ENCODE peak calls at places on chromosome 16, in eight cellular contexts. C is CD4-positive, alpha-beta memory T cell; D is neuronal stem cell; G is left ventricle myocardium inferior; O is CD8-positive, alpha-beta memory T cell; F is breast epithelium; B is naive thymus-derived CD4-positive, alpha-beta T cell; W is IMR-90. H is an unnamed sample.

GRCh38 chr16:87017388-87018012 is 299.7 kb downstream of the C16orf95 start:
- DNase-seq in C (no peak), D (no peak), G (no peak), O (no peak), F (no peak), B (no peak), W (peak), H (peak)

GRCh38 chr16:14172200-14172805 is 101.2 kb downstream of the MRTFB start:
- DNase-seq in C (no peak), D (no peak), G (no peak), O (no peak), F (no peak), B (no peak), W (peak), H (peak)

GRCh38 chr16:20002936-20003335 is 70.8 kb downstream of the GPR139 start:
- DNase-seq in C (no peak), D (no peak), G (no peak), O (no peak), F (no peak), B (no peak), W (no peak), H (no peak)

GRCh38 chr16:56776562-56776961 is 46.6 kb downstream of the NUP93 start:
- DNase-seq in C (no peak), D (no peak), G (peak), O (no peak), F (peak), B (no peak), W (no peak), H (no peak)

GRCh38 chr16:70688266-70688742 is 2.5 kb upstream of the MTSS2 start:
- DNase-seq in C (no peak), D (no peak), G (peak), O (no peak), F (peak), B (no peak), W (peak), H (no peak)

GRCh38 chr16:10688291-10688690 is 6.4 kb downstream of the TEKT5 start:
- DNase-seq in C (no peak), D (no peak), G (no peak), O (no peak), F (peak), B (no peak), W (no peak), H (no peak)

GRCh38 chr16:3789375-3790067 is 72.2 kb upstream of the TRAP1 start:
- DNase-seq in C (peak), D (no peak), G (no peak), O (no peak), F (no peak), B (no peak), W (no peak), H (no peak)

GRCh38 chr16:84687715-84688114 is 12.1 kb upstream of the USP10 start:
- DNase-seq in C (no peak), D (no peak), G (no peak), O (no peak), F (no peak), B (no peak), W (peak), H (peak)

GRCh38 chr16:20866161-20866772 is 33.9 kb downstream of the DCUN1D3 start:
- DNase-seq in C (no peak), D (peak), G (no peak), O (no peak), F (no peak), B (no peak), W (peak), H (no peak)

GRCh38 chr16:21614896-21615295 is 15.5 kb downstream of the METTL9 start:
- DNase-seq in C (no peak), D (no peak), G (no peak), O (no peak), F (no peak), B (no peak), W (no peak), H (no peak)

GRCh38 chr16:21628196-21628726 is 24.1 kb downstream of the IGSF6 start:
- DNase-seq in C (no peak), D (no peak), G (no peak), O (no peak), F (no peak), B (no peak), W (no peak), H (no peak)

GRCh38 chr16:50859628-50860360 is 117.9 kb downstream of the CYLD start:
- DNase-seq in C (no peak), D (no peak), G (no peak), O (no peak), F (no peak), B (no peak), W (no peak), H (no peak)

GRCh38 chr16:85586360-85587145 is 26.6 kb upstream of the GSE1 start:
- DNase-seq in C (no peak), D (no peak), G (peak), O (no peak), F (no peak), B (no peak), W (peak), H (no peak)

GRCh38 chr16:84766978-84767773 is 52.6 kb upstream of the CRISPLD2 start:
- DNase-seq in C (no peak), D (no peak), G (no peak), O (no peak), F (no peak), B (no peak), W (no peak), H (no peak)

GRCh38 chr16:11087691-11088431 is 143.5 kb downstream of the CLEC16A start:
- DNase-seq in C (peak), D (no peak), G (no peak), O (no peak), F (no peak), B (no peak), W (peak), H (no peak)

GRCh38 chr16:50201784-50202183 is 48.7 kb downstream of the TENT4B start:
- DNase-seq in C (no peak), D (no peak), G (no peak), O (no peak), F (no peak), B (no peak), W (no peak), H (no peak)

GRCh38 chr16:11359370-11359769 is 14.1 kb downstream of the RMI2 start:
- DNase-seq in C (no peak), D (no peak), G (no peak), O (no peak), F (peak), B (no peak), W (peak), H (peak)

GRCh38 chr16:49793244-49793643 is 62.7 kb downstream of the ZNF423 start:
- DNase-seq in C (no peak), D (no peak), G (no peak), O (no peak), F (no peak), B (no peak), W (no peak), H (no peak)

GRCh38 chr16:783404-784161 is 4.6 kb downstream of the RPUSD1 start:
- DNase-seq in C (no peak), D (no peak), G (peak), O (no peak), F (no peak), B (no peak), W (peak), H (no peak)
- H3K27ac ChIP-seq in C (no peak), D (no peak), G (no peak), O (no peak), F (no peak), B (no peak), W (no peak), H (no peak)

GRCh38 chr16:67200491-67200890 is 1.6 kb downstream of the ELMO3 start:
- DNase-seq in C (no peak), D (no peak), G (no peak), O (no peak), F (no peak), B (no peak), W (no peak), H (no peak)

GRCh38 chr16:67199808-67200198 is 872 bp downstream of the ELMO3 start:
- DNase-seq in C (no peak), D (no peak), G (no peak), O (no peak), F (no peak), B (no peak), W (no peak), H (no peak)

GRCh38 chr16:67197704-67198103 is 1.2 kb upstream of the ELMO3 start:
- DNase-seq in C (no peak), D (no peak), G (no peak), O (no peak), F (no peak), B (no peak), W (no peak), H (no peak)

GRCh38 chr16:67198238-67198734 is 645 bp upstream of the ELMO3 start:
- DNase-seq in C (no peak), D (no peak), G (no peak), O (no peak), F (no peak), B (no peak), W (peak), H (no peak)

DNA sequence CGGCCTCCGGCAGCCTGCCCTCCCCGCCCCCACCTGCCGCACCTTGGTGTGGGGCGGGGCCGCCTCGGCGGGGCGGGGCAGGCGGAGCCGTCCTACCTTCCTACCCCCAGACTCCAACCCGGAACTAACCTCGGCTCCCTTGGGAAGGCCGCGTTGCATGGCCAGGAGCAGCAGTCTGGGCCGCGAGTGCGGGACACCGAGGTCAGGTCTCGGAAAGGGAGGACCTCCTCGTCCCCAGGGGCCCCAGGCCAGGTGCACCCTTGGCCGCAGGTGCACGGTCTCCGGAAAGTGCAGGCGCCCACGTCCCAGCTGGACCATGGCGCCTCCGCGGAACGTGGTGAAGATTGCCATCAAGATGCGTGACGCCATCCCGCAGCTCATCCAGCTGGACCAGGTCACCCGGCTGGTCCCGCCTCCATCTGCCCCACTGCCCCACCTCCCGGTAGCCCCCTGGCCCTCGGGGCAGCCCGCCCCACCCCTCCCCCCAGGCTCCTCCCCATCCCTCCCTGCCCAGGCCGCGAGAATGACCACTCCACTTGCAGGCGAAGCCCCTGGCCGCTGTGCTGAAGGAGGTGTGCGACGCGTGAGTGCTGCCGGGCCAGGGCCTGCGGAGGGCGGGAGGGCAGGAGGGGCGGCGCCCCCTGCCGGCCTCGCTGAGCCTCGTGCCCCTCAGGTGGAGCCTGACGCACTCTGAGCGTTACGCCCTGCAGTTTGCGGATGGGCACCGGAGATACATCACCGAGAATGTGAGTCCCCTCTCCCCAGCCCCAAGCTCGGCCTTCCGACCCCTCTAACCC is at the start of gene ELMO3:
- DNase-seq in C (no peak), D (peak), G (no peak), O (no peak), F (no peak), B (no peak), W (no peak), H (no peak)
- H3K27ac ChIP-seq in C (no peak), D (no peak), G (no peak), O (no peak), F (peak), B (no peak), W (no peak), H (no peak)

GRCh38 chr16:30370444-30371247 is at the start of gene TBC1D10B:
- DNase-seq in C (peak), D (peak), G (peak), O (peak), F (peak), B (peak), W (peak), H (peak)

GRCh38 chr16:30372037-30372712 is 1.9 kb upstream of the TBC1D10B start:
- DNase-seq in C (no peak), D (no peak), G (no peak), O (no peak), F (no peak), B (no peak), W (no peak), H (no peak)

GRCh38 chr16:30372725-30373124 is 1.9 kb upstream of the MYL11 start:
- DNase-seq in C (no peak), D (no peak), G (no peak), O (no peak), F (no peak), B (no peak), W (no peak), H (no peak)

GRCh38 chr16:30369938-30370443 is 303 bp downstream of the TBC1D10B start:
- DNase-seq in C (no peak), D (no peak), G (no peak), O (no peak), F (no peak), B (no peak), W (no peak), H (no peak)

DNA sequence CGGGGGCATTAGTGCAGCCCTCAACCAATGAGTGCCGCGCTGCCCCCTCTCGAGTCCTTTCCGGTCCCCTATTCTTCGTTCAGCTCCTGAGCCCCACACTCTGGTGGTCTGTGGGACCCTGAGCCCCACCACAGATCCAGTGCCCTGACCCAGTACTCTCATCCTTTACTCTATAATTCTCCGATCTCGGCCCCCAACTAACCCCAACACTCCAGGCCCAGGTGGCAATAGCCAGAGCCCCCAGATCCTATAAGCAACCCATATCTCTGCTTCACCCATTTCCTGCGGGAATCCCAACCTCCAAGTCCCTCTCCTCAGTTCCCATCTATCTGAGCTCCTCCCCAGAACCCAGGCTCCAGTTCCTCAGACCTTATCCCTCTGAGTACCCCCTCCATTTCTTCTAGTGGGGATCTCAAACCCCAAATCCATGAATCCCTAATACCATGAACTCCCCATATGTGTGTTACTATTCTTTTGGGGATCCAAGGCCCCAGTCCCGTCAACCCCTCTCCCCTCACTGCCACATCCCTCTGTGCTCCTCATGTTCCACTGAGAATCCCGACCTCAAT is 1.0 kb upstream of the TBC1D10B start:
- DNase-seq in C (no peak), D (no peak), G (no peak), O (no peak), F (no peak), B (no peak), W (no peak), H (no peak)
- H3K27ac ChIP-seq in C (peak), D (peak), G (peak), O (peak), F (peak), B (peak), W (peak), H (peak)

DNA sequence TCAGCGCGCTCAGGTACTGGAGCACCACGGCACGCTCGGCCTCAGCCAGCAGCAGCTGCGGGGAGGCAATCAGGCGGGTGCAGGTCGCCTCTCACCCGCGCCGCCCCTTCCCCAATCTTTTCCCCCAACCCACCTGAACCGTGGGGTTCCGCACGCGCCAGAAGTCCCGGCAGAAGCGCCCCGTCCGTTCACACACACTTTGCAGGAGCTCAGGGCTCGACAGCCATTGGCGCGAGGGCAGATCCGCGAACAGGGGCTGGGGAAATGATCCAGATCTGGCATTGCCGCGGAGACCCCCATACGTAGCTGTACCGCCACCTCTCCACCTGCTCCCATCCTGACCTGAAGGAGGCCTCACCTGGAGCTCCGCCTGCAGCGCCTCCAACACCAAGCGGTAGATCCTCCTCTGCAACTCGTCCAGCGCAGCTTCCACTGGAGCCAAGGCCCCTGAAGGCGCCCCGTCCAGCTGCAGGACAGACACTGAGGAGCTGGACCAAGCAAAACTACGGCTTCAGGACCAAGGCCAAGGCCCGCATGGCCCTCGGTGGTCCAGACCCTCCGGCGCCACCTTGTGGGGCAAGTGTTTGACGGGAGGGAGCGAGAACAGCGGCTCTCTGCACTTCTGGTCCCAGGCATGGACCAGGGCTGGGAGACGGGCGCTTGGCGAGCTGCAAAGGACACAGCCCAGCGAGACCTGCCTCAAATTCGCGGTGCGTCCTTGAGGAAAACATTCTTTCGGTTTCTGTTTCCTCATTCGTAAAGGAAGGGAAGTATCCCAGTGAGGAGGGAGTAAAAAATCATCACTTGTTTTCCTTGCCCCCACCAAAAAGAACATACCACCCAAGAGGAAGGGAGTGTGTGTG is 1.5 kb upstream of the MATCAP1 start:
- DNase-seq in C (peak), D (peak), G (peak), O (peak), F (peak), B (peak), W (peak), H (peak)
- H3K27ac ChIP-seq in C (no peak), D (no peak), G (peak), O (no peak), F (no peak), B (no peak), W (no peak), H (no peak)

H was measured in AG04450.